ENCODE peak calls at places on chromosomes 3 and 15, in six cellular contexts. N is choroid plexus epithelial cell, H is AG04450, M is Peyer's patch, I is cardiac muscle cell, E is A549. S is an unnamed sample.

GRCh38 chr3:190306513-190307163 is 15.6 kb downstream of the CLDN1 start:
- DNase-seq in N (peak; percentile 65), H (no peak), M (no peak), I (peak; percentile 70), E (peak; percentile 52), S (no peak)

GRCh38 chr3:196666001-196666867 is 26.7 kb downstream of the NRROS start:
- DNase-seq in N (peak; percentile 57), H (no peak), M (no peak), I (peak; percentile 95), E (peak; percentile 62), S (peak; percentile 85)

GRCh38 chr15:92930061-92930460 is 29.9 kb downstream of the CHD2 start:
- DNase-seq in N (peak; percentile 54), H (no peak), M (no peak), I (no peak), E (no peak), S (no peak)

GRCh38 chr3:159634414-159634813 is 354.2 kb upstream of the IL12A start:
- DNase-seq in N (peak; percentile 52), H (no peak), M (no peak), I (no peak), E (peak; percentile 83), S (no peak)

GRCh38 chr15:63971427-63971805 is 74.9 kb downstream of the DAPK2 start:
- DNase-seq in N (no peak), H (no peak), M (peak; percentile 72), I (no peak), E (no peak), S (no peak)

GRCh38 chr3:106457278-106458210 is 588.7 kb upstream of the CBLB start:
- DNase-seq in N (peak; percentile 84), H (peak; percentile 60), M (no peak), I (peak; percentile 79), E (peak; percentile 74), S (peak; percentile 20)

GRCh38 chr15:100053476-100054121 is 288.2 kb downstream of the ADAMTS17 start:
- DNase-seq in N (no peak), H (no peak), M (no peak), I (peak; percentile 70), E (no peak), S (no peak)

GRCh38 chr15:77225088-77225487 is 154.2 kb upstream of the TSPAN3 start:
- DNase-seq in N (peak; percentile 61), H (no peak), M (no peak), I (peak; percentile 55), E (no peak), S (no peak)

GRCh38 chr15:60620707-60621106 is 141.8 kb upstream of the ICE2 start:
- DNase-seq in N (no peak), H (no peak), M (peak; percentile 49), I (peak; percentile 30), E (no peak), S (peak; percentile 7)

GRCh38 chr3:44905501-44906159 is 31.2 kb downstream of the TGM4 start:
- DNase-seq in N (no peak), H (no peak), M (peak; percentile 8), I (no peak), E (no peak), S (no peak)

GRCh38 chr3:55719508-55719907 is 232.4 kb upstream of the WNT5A start:
- DNase-seq in N (no peak), H (no peak), M (no peak), I (no peak), E (no peak), S (peak; percentile 21)

GRCh38 chr15:73714695-73715301 is 30.6 kb downstream of the CD276 start:
- DNase-seq in N (no peak), H (no peak), M (no peak), I (no peak), E (no peak), S (no peak)

GRCh38 chr15:72248514-72248913 is 17.5 kb upstream of the PKM start:
- DNase-seq in N (no peak), H (no peak), M (no peak), I (no peak), E (no peak), S (no peak)

GRCh38 chr3:42052132-42052866 is 38.9 kb upstream of the TRAK1 start:
- DNase-seq in N (peak; percentile 63), H (no peak), M (no peak), I (peak; percentile 94), E (no peak), S (no peak)

GRCh38 chr3:162721736-162722135 is 1225.1 kb downstream of the OTOL1 start:
- DNase-seq in N (peak; percentile 12), H (no peak), M (no peak), I (no peak), E (peak; percentile 11), S (no peak)

GRCh38 chr15:28992996-28993719 is 107.4 kb downstream of the APBA2 start:
- DNase-seq in N (peak; percentile 46), H (no peak), M (no peak), I (no peak), E (no peak), S (no peak)

GRCh38 chr3:113051827-113052226 is 61.0 kb downstream of the GTPBP8 start:
- DNase-seq in N (no peak), H (no peak), M (no peak), I (peak; percentile 25), E (no peak), S (no peak)

GRCh38 chr3:76405196-76405595 is 619.8 kb upstream of the ZNF717 start:
- DNase-seq in N (peak; percentile 53), H (no peak), M (no peak), I (no peak), E (no peak), S (no peak)

GRCh38 chr3:62833538-62833937 is 41.7 kb downstream of the CADPS start:
- DNase-seq in N (peak; percentile 1), H (no peak), M (no peak), I (no peak), E (peak; percentile 1), S (peak; percentile 9)

GRCh38 chr3:56693750-56694149 is 10.7 kb upstream of the TASOR start:
- DNase-seq in N (no peak), H (no peak), M (no peak), I (peak; percentile 32), E (no peak), S (no peak)

GRCh38 chr3:33392703-33393125 is 47.5 kb downstream of the UBP1 start:
- DNase-seq in N (peak; percentile 76), H (peak; percentile 41), M (no peak), I (peak; percentile 72), E (peak; percentile 81), S (peak; percentile 15)

GRCh38 chr15:99016680-99017321 is 9.2 kb upstream of the PGPEP1L start:
- DNase-seq in N (peak; percentile 22), H (no peak), M (no peak), I (no peak), E (peak; percentile 44), S (peak; percentile 91)

GRCh38 chr15:71705151-71705550 is 105.2 kb upstream of the NR2E3 start:
- DNase-seq in N (peak; percentile 52), H (no peak), M (no peak), I (peak; percentile 38), E (no peak), S (no peak)

GRCh38 chr15:55846108-55846707 is 103.3 kb upstream of the PRTG start:
- DNase-seq in N (peak; percentile 93), H (peak; percentile 71), M (peak; percentile 57), I (peak; percentile 88), E (peak; percentile 85), S (peak; percentile 84)
- TF ChIP-seq CTCF in N (peak; percentile 83), H (peak; percentile 87), M (peak; percentile 25), I (peak; percentile 91), E (peak; percentile 87), S (peak; percentile 88)

GRCh38 chr3:158103131-158103955 is 2.9 kb downstream of the SHOX2 start:
- DNase-seq in N (no peak), H (no peak), M (peak; percentile 74), I (no peak), E (no peak), S (no peak)
- H3K4me3 ChIP-seq in N (no peak overlapping the region), H (no peak overlapping the region), M (no peak overlapping the region), I (peak overlapping the region; percentile 15), E (no peak overlapping the region), S (no peak overlapping the region)

GRCh38 chr15:62242999-62243398 is 77.9 kb upstream of the C2CD4B start:
- DNase-seq in N (no peak), H (no peak), M (no peak), I (no peak), E (no peak), S (no peak)

GRCh38 chr15:62244762-62245161 is 79.7 kb upstream of the C2CD4B start:
- DNase-seq in N (no peak), H (no peak), M (no peak), I (no peak), E (no peak), S (no peak)

GRCh38 chr15:62240697-62241096 is 75.6 kb upstream of the C2CD4B start:
- DNase-seq in N (no peak), H (no peak), M (no peak), I (no peak), E (no peak), S (no peak)

GRCh38 chr15:62240121-62240520 is 75.0 kb upstream of the C2CD4B start:
- DNase-seq in N (no peak), H (no peak), M (no peak), I (no peak), E (no peak), S (no peak)

GRCh38 chr15:62241135-62241770 is 76.2 kb upstream of the C2CD4B start:
- DNase-seq in N (no peak), H (no peak), M (no peak), I (peak; percentile 10), E (peak; percentile 60), S (peak; percentile 8)
- TF ChIP-seq CTCF in N (peak; percentile 37), H (peak; percentile 36), M (no peak), I (peak; percentile 51), E (peak; percentile 28), S (peak; percentile 42)

DNA sequence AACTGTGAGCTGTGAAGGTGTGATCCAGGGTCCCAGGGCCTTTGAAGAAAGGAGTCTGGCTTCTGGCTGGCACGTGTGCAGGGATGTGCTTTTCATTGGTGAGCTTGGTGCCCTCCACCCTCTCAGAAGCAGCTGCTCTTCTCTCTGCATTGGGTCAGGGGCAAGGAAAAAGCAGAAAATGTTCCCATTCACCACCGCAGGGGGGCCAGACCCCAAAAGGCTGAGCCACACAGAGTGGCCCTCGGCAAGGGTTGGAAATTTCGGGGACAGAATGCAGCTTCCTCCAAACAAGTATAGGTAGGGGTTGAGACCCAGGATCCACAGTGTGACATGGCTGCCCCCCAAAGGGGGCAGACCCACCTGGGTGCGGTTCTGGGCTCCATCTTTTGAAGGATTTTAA is 2.5 kb downstream of the CSK start:
- DNase-seq in N (no peak), H (no peak), M (peak; percentile 41), I (no peak), E (no peak), S (no peak)
- H3K4me3 ChIP-seq in N (no peak overlapping the region), H (no peak overlapping the region), M (peak overlapping the region; percentile 92), I (no peak overlapping the region), E (no peak overlapping the region), S (no peak overlapping the region)

GRCh38 chr3:12822725-12823373 is 18.5 kb downstream of the RPL32 start:
- DNase-seq in N (peak; percentile 75), H (no peak), M (no peak), I (peak; percentile 48), E (peak; percentile 54), S (no peak)
- TF ChIP-seq CTCF in N (peak; percentile 61), H (peak; percentile 37), M (no peak), I (peak; percentile 45), E (peak; percentile 56), S (peak; percentile 42)

DNA sequence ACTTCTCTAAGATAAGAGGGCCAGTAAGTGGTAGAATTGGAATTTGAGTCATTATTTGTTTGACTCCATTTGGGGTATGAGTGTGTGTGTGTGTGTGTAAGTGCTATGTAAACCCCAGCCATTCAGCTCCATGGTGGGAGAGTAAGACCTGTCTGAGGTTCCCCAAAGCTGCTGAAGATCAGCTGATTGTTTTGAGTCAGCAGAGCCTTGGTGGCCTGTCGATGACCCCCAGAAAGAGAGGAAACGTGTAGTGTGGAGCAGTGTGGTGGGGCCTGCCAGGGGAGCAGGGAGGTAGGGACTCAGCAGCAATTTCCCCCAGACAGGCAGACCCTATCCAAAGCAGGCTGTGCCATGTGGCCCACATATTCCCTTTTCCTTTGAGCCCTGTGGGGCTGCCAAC is 5.3 kb downstream of the DVL3 start:
- DNase-seq in N (peak; percentile 88), H (no peak), M (no peak), I (peak; percentile 66), E (no peak), S (no peak)
- H3K4me3 ChIP-seq in N (peak overlapping the region; percentile 32), H (peak overlapping the region; percentile 32), M (no peak overlapping the region), I (no peak overlapping the region), E (no peak overlapping the region), S (no peak overlapping the region)

S was measured in A673.